ENCODE peak calls at places on chromosomes 11 and 22, in four cellular contexts. L is HCT116, X is K562, W is GM12878. A is an unnamed sample.

GRCh38 chr11:117205211-117205818 is 6.1 kb downstream of the TAGLN start:
- DNase-seq in L (no peak), X (no peak), W (no peak), A (no peak)

GRCh38 chr11:48172818-48173609 is 43.6 kb upstream of the OR4B1 start:
- DNase-seq in L (peak), X (peak), W (no peak), A (peak)

GRCh38 chr11:65448418-65449196 is 26.0 kb downstream of the NEAT1 start:
- DNase-seq in L (no peak), X (peak), W (no peak), A (peak)

GRCh38 chr11:120067361-120068113 is 70.4 kb downstream of the TRIM29 start:
- DNase-seq in L (no peak), X (no peak), W (no peak), A (no peak)

GRCh38 chr11:70537576-70538571 is 139.5 kb downstream of the CTTN start:
- DNase-seq in L (no peak), X (no peak), W (no peak), A (no peak)

GRCh38 chr11:74321487-74322188 is 10.2 kb upstream of the P4HA3 start:
- DNase-seq in L (no peak), X (peak), W (no peak), A (peak)

GRCh38 chr11:20021212-20021611 is 139.1 kb downstream of the DBX1 start:
- DNase-seq in L (no peak), X (no peak), W (no peak), A (no peak)

GRCh38 chr11:127493330-127493729 is 492.8 kb upstream of the KIRREL3 start:
- DNase-seq in L (no peak), X (peak), W (no peak), A (peak)

GRCh38 chr11:100576044-100577021 is 110.8 kb upstream of the ARHGAP42 start:
- DNase-seq in L (peak), X (peak), W (peak), A (peak)

GRCh38 chr11:75820636-75821035 is 5.6 kb downstream of the UVRAG start:
- DNase-seq in L (no peak), X (no peak), W (no peak), A (no peak)

GRCh38 chr11:35953081-35953480 is 9.2 kb downstream of the LDLRAD3 start:
- DNase-seq in L (no peak), X (no peak), W (no peak), A (no peak)

GRCh38 chr11:70628881-70629844 is 230.8 kb downstream of the CTTN start:
- DNase-seq in L (no peak), X (peak), W (no peak), A (no peak)

GRCh38 chr22:19488884-19489843 is 9.4 kb downstream of the CDC45 start:
- DNase-seq in L (no peak), X (peak), W (no peak), A (no peak)

GRCh38 chr11:81644239-81644840 is 1089.3 kb downstream of the FAM181B start:
- DNase-seq in L (peak), X (peak), W (no peak), A (peak)

GRCh38 chr22:19520007-19520406 is 4.2 kb downstream of the CLDN5 start:
- DNase-seq in L (no peak), X (no peak), W (no peak), A (no peak)

GRCh38 chr11:126163074-126163700 is 48.3 kb downstream of the RPUSD4 start:
- DNase-seq in L (no peak), X (no peak), W (no peak), A (no peak)

GRCh38 chr11:6606471-6607189 is 3.1 kb downstream of the ILK start:
- DNase-seq in L (peak), X (peak), W (no peak), A (peak)

GRCh38 chr11:122748968-122749687 is 89.2 kb upstream of the CRTAM start:
- DNase-seq in L (no peak), X (no peak), W (peak), A (peak)

GRCh38 chr11:16992846-16993245 is 21.4 kb downstream of the PLEKHA7 start:
- DNase-seq in L (no peak), X (no peak), W (no peak), A (no peak)

GRCh38 chr11:36229091-36229490 is 60.1 kb downstream of the COMMD9 start:
- DNase-seq in L (no peak), X (no peak), W (no peak), A (no peak)

GRCh38 chr11:76510060-76511047 is 65.5 kb downstream of the EMSY start:
- DNase-seq in L (no peak), X (no peak), W (no peak), A (no peak)

GRCh38 chr22:47376901-47377520 is 614.6 kb downstream of the TBC1D22A start:
- DNase-seq in L (no peak), X (no peak), W (no peak), A (no peak)

GRCh38 chr11:17979770-17980371 is 33.0 kb downstream of the SERGEF start:
- DNase-seq in L (no peak), X (peak), W (no peak), A (peak)

GRCh38 chr11:45180158-45180887 is 33.9 kb downstream of the PRDM11 start:
- DNase-seq in L (peak), X (peak), W (no peak), A (peak)

GRCh38 chr11:75474878-75475766 is 42.1 kb upstream of the KLHL35 start:
- DNase-seq in L (no peak), X (peak), W (no peak), A (peak)

GRCh38 chr11:102622258-102622657 is 2.9 kb downstream of the MMP20 start:
- DNase-seq in L (no peak), X (no peak), W (no peak), A (no peak)

GRCh38 chr11:132601863-132602262 is 930.4 kb downstream of the OPCML start:
- DNase-seq in L (no peak), X (no peak), W (no peak), A (no peak)

GRCh38 chr11:11937957-11938356 is 70.5 kb downstream of the DKK3 start:
- DNase-seq in L (no peak), X (no peak), W (no peak), A (no peak)

GRCh38 chr11:3164540-3165151 is 464 bp downstream of the OSBPL5 start:
- DNase-seq in L (no peak), X (peak), W (no peak), A (no peak)

GRCh38 chr11:1197431-1197885 is 25.4 kb upstream of the MUC5B start:
- DNase-seq in L (no peak), X (no peak), W (no peak), A (no peak)

GRCh38 chr11:44857490-44857889 is 93.2 kb downstream of the TP53I11 start:
- DNase-seq in L (no peak), X (no peak), W (no peak), A (no peak)

GRCh38 chr11:116138280-116138679 is 634.1 kb upstream of the CADM1 start:
- DNase-seq in L (no peak), X (no peak), W (no peak), A (no peak)

GRCh38 chr22:27820896-27821866 is 19.6 kb upstream of the MN1 start:
- DNase-seq in L (no peak), X (no peak), W (no peak), A (no peak)

GRCh38 chr11:43583548-43583947 is 97.0 kb upstream of the HSD17B12 start:
- DNase-seq in L (no peak), X (no peak), W (no peak), A (no peak)
- TF ChIP-seq JUND in L (no peak), X (no peak), W (no peak), A (no peak)

DNA sequence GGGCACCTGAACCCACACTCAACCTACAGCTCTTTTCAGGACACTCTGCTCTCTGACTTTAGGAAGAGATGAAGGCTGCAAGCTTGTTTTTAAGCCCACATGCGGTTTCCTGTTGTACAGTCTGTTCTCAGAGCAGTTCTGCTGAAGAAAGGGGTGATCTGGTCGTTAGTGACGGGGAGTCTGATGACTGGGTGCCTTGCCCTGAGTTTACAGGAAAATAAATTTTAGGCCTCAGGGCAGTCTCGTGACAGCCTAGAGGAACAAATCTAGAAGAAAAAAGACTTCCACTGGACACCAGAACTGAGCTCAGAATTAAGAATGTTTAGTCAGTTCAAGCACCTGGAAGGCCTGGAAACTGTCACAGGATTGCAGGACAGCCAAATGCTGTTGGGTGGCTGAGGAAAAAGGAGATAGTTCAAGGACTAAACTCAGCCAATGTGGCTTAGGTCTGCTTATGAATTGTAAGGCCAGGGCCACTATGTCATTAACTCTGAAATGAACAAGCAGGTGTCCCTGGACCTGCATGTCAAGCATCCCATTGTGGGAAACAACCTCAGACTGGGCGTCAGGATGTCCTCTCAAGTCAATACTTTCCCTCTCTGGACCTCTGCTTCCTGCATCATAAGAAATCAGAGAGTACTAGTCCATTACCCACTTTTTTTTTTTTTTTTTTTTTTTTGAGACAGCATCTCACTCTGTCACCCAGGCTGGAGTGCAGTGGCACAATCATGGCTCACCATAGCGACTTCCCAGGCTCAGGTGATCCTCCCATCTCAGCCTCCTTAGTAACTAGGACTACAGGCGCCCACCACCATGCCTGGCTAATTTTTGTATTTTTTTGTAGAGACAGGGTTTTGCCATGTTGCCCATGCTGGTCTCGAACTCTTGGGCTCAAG is 5.7 kb downstream of the PIK3IP1 start:
- DNase-seq in L (no peak), X (no peak), W (no peak), A (no peak)
- TF ChIP-seq JUND in L (no peak), X (no peak), W (no peak), A (no peak)

DNA sequence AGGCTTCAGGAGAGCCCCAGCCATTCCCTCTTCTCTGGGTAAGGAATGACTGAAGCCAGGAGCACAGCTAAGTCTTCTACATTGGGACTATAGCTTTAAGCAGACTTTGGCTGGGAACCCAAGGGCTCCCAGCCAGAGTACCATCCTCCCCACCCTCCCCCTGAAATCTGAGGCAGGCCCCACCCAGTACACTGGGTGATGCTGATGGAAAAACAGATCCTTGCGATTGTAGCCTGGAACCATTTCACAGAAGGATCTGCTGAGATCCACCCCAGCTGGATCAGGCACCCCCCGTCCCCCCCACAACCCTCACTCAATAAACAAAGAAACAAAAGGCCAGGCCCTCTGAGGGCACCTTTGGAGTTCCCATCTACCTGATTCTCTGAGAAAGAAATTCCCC is 39.8 kb downstream of the IL18BP start:
- DNase-seq in L (no peak), X (peak), W (no peak), A (peak)
- TF ChIP-seq JUND in L (no peak), X (no peak), W (no peak), A (no peak)

DNA sequence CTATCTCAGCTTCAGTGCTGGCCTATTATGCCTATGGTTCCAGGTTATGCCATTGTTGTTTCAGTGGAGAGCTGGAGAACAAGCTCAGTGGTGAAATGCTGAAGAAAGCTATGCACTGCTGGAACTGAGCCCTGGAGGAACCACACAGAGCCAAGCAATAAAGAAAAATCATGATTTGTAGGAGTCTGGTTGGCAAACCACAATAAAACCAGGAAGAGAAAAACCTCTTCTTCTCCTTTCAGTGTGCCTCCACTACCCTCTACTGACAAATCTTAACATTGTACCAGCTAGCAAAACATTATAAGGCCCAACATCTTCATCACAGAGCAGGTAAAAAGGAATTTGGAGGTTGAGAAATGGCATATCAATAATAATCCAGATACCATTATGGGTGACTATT is 5.3 kb downstream of the OR51F2 start:
- DNase-seq in L (no peak), X (no peak), W (no peak), A (no peak)
- TF ChIP-seq JUND in L (no peak), X (no peak), W (no peak), A (no peak)

GRCh38 chr11:61738776-61739175 is 13.7 kb upstream of the MYRF start:
- DNase-seq in L (no peak), X (no peak), W (no peak), A (no peak)

GRCh38 chr11:61739966-61740365 is 12.5 kb upstream of the MYRF start:
- DNase-seq in L (no peak), X (no peak), W (no peak), A (no peak)

GRCh38 chr11:61737636-61738386 is 14.6 kb upstream of the MYRF start:
- DNase-seq in L (no peak), X (no peak), W (no peak), A (no peak)

GRCh38 chr11:61737131-61737530 is 15.3 kb upstream of the MYRF start:
- DNase-seq in L (no peak), X (peak), W (no peak), A (no peak)

DNA sequence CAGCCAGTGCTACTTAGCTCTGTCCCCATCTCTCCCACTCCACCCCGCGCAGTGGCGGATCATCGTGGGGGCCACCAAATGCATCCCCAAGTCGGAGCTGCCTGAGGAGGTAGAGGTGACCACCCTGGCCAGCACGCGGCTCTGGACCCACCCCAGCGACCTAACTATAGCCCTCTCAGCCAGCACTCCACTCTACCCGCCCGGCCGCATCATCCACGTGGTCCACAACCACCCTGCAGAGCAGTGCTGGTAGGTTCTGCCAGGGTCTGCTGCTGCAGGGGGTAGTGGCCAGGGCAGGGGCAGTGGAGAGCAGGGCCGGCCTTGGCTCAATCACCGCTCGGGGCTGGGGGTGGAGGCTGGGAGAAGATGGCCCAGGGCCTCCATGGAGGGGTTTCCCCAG is 13.0 kb upstream of the MYRF start:
- DNase-seq in L (no peak), X (no peak), W (no peak), A (no peak)
- TF ChIP-seq JUND in L (no peak), X (no peak), W (no peak), A (no peak)

GRCh38 chr11:46348986-46349401 is 1.7 kb downstream of the DGKZ start:
- DNase-seq in L (no peak), X (no peak), W (no peak), A (no peak)
- TF ChIP-seq JUND in L (no peak), X (no peak), W (no peak), A (no peak)

GRCh38 chr22:40178417-40179409 is 988 bp downstream of the TNRC6B start:
- DNase-seq in L (no peak), X (no peak), W (no peak), A (no peak)
- TF ChIP-seq JUND in L (no peak), X (no peak), W (no peak), A (no peak)

DNA sequence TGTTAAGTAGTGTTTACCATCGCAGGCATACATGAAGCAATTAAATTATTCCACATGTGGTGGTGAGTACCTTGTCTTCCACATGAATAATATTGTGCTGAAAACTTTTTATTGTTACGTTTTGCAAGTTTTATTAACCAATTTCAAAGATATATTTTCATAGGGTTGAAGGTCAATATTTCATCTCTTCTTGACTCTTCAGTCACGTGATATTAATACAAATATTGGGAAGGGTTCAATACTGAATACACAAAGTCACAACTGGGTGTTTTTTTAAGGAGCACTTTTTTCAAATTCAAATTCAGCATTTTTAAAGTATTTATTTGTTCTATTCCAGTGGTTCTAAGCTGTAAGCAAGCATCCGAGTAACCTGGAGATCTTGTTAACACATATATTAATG is 348.9 kb downstream of the LRRC4C start:
- DNase-seq in L (no peak), X (no peak), W (no peak), A (no peak)
- TF ChIP-seq JUND in L (no peak), X (no peak), W (no peak), A (no peak)

A was measured in T47D.